ENCODE peak calls at places on chromosome 9, in six cellular contexts. One of them, this sample, is unnamed.

GRCh38 chr9:125749287-125749935 is 2.2 kb downstream of the PBX3 start:
- DNase-seq in GM19239: no peak
- DNase-seq in WTC11: no peak
- DNase-seq in ACHN: no peak
- DNase-seq in nucleus accumbens: no peak
- DNase-seq in IMR-90: no peak
- DNase-seq in this sample: no peak

GRCh38 chr9:115099891-115100290 is 18.1 kb downstream of the TNC start:
- DNase-seq in GM19239: no peak
- DNase-seq in ACHN: no peak
- DNase-seq in WTC11: peak
- DNase-seq in nucleus accumbens: no peak
- DNase-seq in IMR-90: no peak
- DNase-seq in this sample: no peak

GRCh38 chr9:79655571-79655970 is 83.8 kb downstream of the TLE4 start:
- DNase-seq in nucleus accumbens: no peak
- DNase-seq in WTC11: no peak
- DNase-seq in GM19239: no peak
- DNase-seq in ACHN: no peak
- DNase-seq in IMR-90: peak
- DNase-seq in this sample: no peak

GRCh38 chr9:122816163-122816867 is 12.1 kb downstream of the PDCL start:
- DNase-seq in nucleus accumbens: no peak
- DNase-seq in WTC11: no peak
- DNase-seq in IMR-90: no peak
- DNase-seq in ACHN: no peak
- DNase-seq in GM19239: no peak
- DNase-seq in this sample: no peak

GRCh38 chr9:90099262-90099982 is 494.6 kb downstream of the GADD45G start:
- DNase-seq in nucleus accumbens: no peak
- DNase-seq in IMR-90: peak
- DNase-seq in ACHN: peak
- DNase-seq in GM19239: no peak
- DNase-seq in WTC11: no peak
- DNase-seq in this sample: peak

GRCh38 chr9:650362-650761 is 191.1 kb upstream of the DMRT1 start:
- DNase-seq in IMR-90: peak
- DNase-seq in ACHN: peak
- DNase-seq in WTC11: peak
- DNase-seq in nucleus accumbens: no peak
- DNase-seq in GM19239: no peak
- DNase-seq in this sample: no peak

GRCh38 chr9:69470186-69470977 is 145.4 kb downstream of the ENTREP1 start:
- DNase-seq in IMR-90: no peak
- DNase-seq in GM19239: no peak
- DNase-seq in WTC11: no peak
- DNase-seq in nucleus accumbens: no peak
- DNase-seq in ACHN: no peak
- DNase-seq in this sample: no peak

GRCh38 chr9:112249277-112249676 is 74.2 kb upstream of the SUSD1 start:
- DNase-seq in GM19239: peak
- DNase-seq in ACHN: no peak
- DNase-seq in WTC11: no peak
- DNase-seq in nucleus accumbens: no peak
- DNase-seq in IMR-90: peak
- DNase-seq in this sample: no peak

GRCh38 chr9:129331772-129332512 is 153.9 kb upstream of the IER5L start:
- DNase-seq in GM19239: no peak
- DNase-seq in ACHN: no peak
- DNase-seq in IMR-90: no peak
- DNase-seq in nucleus accumbens: no peak
- DNase-seq in WTC11: no peak
- DNase-seq in this sample: no peak

GRCh38 chr9:127935765-127936221 is 1.9 kb downstream of the DPM2 start:
- DNase-seq in nucleus accumbens: no peak
- DNase-seq in ACHN: no peak
- DNase-seq in WTC11: no peak
- DNase-seq in IMR-90: peak
- DNase-seq in GM19239: no peak
- DNase-seq in this sample: no peak

GRCh38 chr9:95292226-95292625 is 25.3 kb downstream of the FANCC start:
- DNase-seq in GM19239: no peak
- DNase-seq in nucleus accumbens: no peak
- DNase-seq in IMR-90: no peak
- DNase-seq in ACHN: no peak
- DNase-seq in WTC11: no peak
- DNase-seq in this sample: no peak

GRCh38 chr9:131762356-131762932 is 22.6 kb upstream of the RAPGEF1 start:
- DNase-seq in nucleus accumbens: peak
- DNase-seq in GM19239: peak
- DNase-seq in WTC11: peak
- DNase-seq in IMR-90: peak
- DNase-seq in ACHN: peak
- DNase-seq in this sample: peak

GRCh38 chr9:126499005-126499910 is 114.5 kb upstream of the LMX1B start:
- DNase-seq in nucleus accumbens: no peak
- DNase-seq in ACHN: peak
- DNase-seq in IMR-90: peak
- DNase-seq in GM19239: no peak
- DNase-seq in WTC11: peak
- DNase-seq in this sample: no peak

GRCh38 chr9:76138360-76138759 is 247.9 kb downstream of the PCSK5 start:
- DNase-seq in nucleus accumbens: no peak
- DNase-seq in IMR-90: no peak
- DNase-seq in GM19239: no peak
- DNase-seq in ACHN: no peak
- DNase-seq in WTC11: no peak
- DNase-seq in this sample: no peak

GRCh38 chr9:132192728-132193127 is 30.9 kb downstream of the NTNG2 start:
- DNase-seq in GM19239: no peak
- DNase-seq in nucleus accumbens: peak
- DNase-seq in IMR-90: peak
- DNase-seq in WTC11: no peak
- DNase-seq in ACHN: no peak
- DNase-seq in this sample: peak

GRCh38 chr9:73995836-73996235 is 501.3 kb upstream of the RORB start:
- DNase-seq in ACHN: no peak
- DNase-seq in GM19239: no peak
- DNase-seq in WTC11: no peak
- DNase-seq in IMR-90: no peak
- DNase-seq in nucleus accumbens: no peak
- DNase-seq in this sample: no peak

GRCh38 chr9:70421272-70422180 is 7.1 kb upstream of the KLF9 start:
- DNase-seq in GM19239: no peak
- DNase-seq in nucleus accumbens: peak
- DNase-seq in WTC11: no peak
- DNase-seq in IMR-90: peak
- DNase-seq in ACHN: no peak
- DNase-seq in this sample: no peak